ENCODE peak calls at places on chromosomes 12 and 14, in four cellular contexts. G is transverse colon, J is cardiac muscle cell, W is IMR-90. R is an unnamed sample.

GRCh38 chr14:71754422-71755095 is 177.7 kb upstream of the RGS6 start:
- DNase-seq in G (no peak), J (no peak), W (no peak), R (no peak)

GRCh38 chr14:104813286-104813685 is 12.4 kb downstream of the ZBTB42 start:
- DNase-seq in W (no peak), G (no peak), J (no peak), R (no peak)

GRCh38 chr12:24488091-24488596 is 460.8 kb downstream of the BCAT1 start:
- DNase-seq in W (peak; percentile 32), G (no peak), J (no peak), R (no peak)

GRCh38 chr14:20002319-20002718 is 356 bp downstream of the OR4Q2 start:
- DNase-seq in G (no peak), J (no peak), W (no peak), R (no peak)

GRCh38 chr14:99699071-99699760 is 15.1 kb downstream of the CYP46A1 start:
- DNase-seq in G (no peak), J (no peak), W (no peak), R (no peak)

GRCh38 chr14:71716371-71716770 is 215.9 kb upstream of the RGS6 start:
- DNase-seq in G (no peak), W (peak; percentile 87), J (peak; percentile 39), R (no peak)

GRCh38 chr12:94644141-94644575 is 6.2 kb downstream of the TMCC3 start:
- DNase-seq in J (peak; percentile 65), G (peak; percentile 21), W (peak; percentile 24), R (peak; percentile 38)

GRCh38 chr12:51846911-51847829 is 1.3 kb downstream of the FIGNL2 start:
- DNase-seq in J (peak; percentile 20), G (peak; percentile 44), W (no peak), R (no peak)

GRCh38 chr12:10184261-10184843 is 5.5 kb downstream of the TMEM52B start:
- DNase-seq in G (no peak), J (peak; percentile 69), W (peak; percentile 95), R (no peak)

GRCh38 chr14:39275395-39275794 is 41.7 kb downstream of the MIA2 start:
- DNase-seq in J (no peak), G (no peak), W (no peak), R (no peak)

GRCh38 chr12:46401703-46402102 is 29.1 kb upstream of the SLC38A2 start:
- DNase-seq in W (peak; percentile 58), G (peak; percentile 41), J (peak; percentile 77), R (no peak)

GRCh38 chr14:22579218-22579617 is 9.8 kb downstream of the DAD1 start:
- DNase-seq in G (no peak), J (no peak), W (no peak), R (no peak)

GRCh38 chr12:1050059-1050707 is 59.2 kb downstream of the ERC1 start:
- DNase-seq in J (no peak), W (no peak), G (no peak), R (no peak)

GRCh38 chr12:31317471-31318397 is 8.2 kb downstream of the SINHCAF start:
- DNase-seq in J (peak; percentile 42), G (no peak), W (no peak), R (no peak)

GRCh38 chr14:106187176-106187670 is 660.8 kb downstream of the TMEM121 start:
- DNase-seq in J (no peak), W (no peak), G (no peak), R (no peak)

GRCh38 chr14:100838493-100839440 is 12.8 kb downstream of the MEG3 start:
- DNase-seq in J (no peak), G (no peak), W (peak; percentile 52), R (no peak)

GRCh38 chr12:117026921-117027250 is 72.3 kb downstream of the TESC start:
- DNase-seq in J (no peak), G (no peak), W (no peak), R (no peak)
- H3K36me3 ChIP-seq in J (peaks cover 18% of the 10 kb centered on the region), G (peaks cover 4% of the 10 kb centered on the region), W (peaks cover 50% of the 10 kb centered on the region), R (peaks cover 22% of the 10 kb centered on the region)

GRCh38 chr12:6708968-6709394 is 8.4 kb upstream of the PIANP start:
- DNase-seq in G (no peak), J (no peak), W (no peak), R (no peak)
- H3K27me3 ChIP-seq in G (peaks cover 67% of the 10 kb centered on the region), J (no peaks in the 10 kb centered on the region), W (no peaks in the 10 kb centered on the region), R (no peaks in the 10 kb centered on the region)

GRCh38 chr12:58787021-58787760 is 133.1 kb downstream of the LRIG3 start:
- DNase-seq in J (no peak), W (no peak), G (no peak), R (no peak)
- TF ChIP-seq CTCF in J (no peak), W (no peak), G (no peak), R (no peak)

GRCh38 chr12:13161172-13161571 is 35.4 kb upstream of the EMP1 start:
- DNase-seq in G (no peak), W (no peak), J (no peak), R (no peak)
- H3K36me3 ChIP-seq in G (no peaks in the 10 kb centered on the region), W (no peaks in the 10 kb centered on the region), J (no peaks in the 10 kb centered on the region), R (no peaks in the 10 kb centered on the region)

GRCh38 chr12:26119391-26119981 is 5.4 kb downstream of the BHLHE41 start:
- DNase-seq in G (no peak), W (peak; percentile 78), J (peak; percentile 80), R (no peak)
- H3K27me3 ChIP-seq in G (peaks cover 31% of the 10 kb centered on the region), W (peaks cover 3% of the 10 kb centered on the region), J (peaks cover 56% of the 10 kb centered on the region), R (peaks cover 2% of the 10 kb centered on the region)

GRCh38 chr14:92456215-92457017 is 57.2 kb upstream of the RIN3 start:
- DNase-seq in J (peak; percentile 86), W (peak; percentile 70), G (peak; percentile 35), R (no peak)
- TF ChIP-seq CTCF in J (peak; percentile 82), W (peak; percentile 85), G (peak; percentile 59), R (peak; percentile 78)

GRCh38 chr12:69765515-69765914 is 26.9 kb downstream of the RAB3IP start:
- DNase-seq in W (no peak), G (no peak), J (no peak), R (no peak)

DNA sequence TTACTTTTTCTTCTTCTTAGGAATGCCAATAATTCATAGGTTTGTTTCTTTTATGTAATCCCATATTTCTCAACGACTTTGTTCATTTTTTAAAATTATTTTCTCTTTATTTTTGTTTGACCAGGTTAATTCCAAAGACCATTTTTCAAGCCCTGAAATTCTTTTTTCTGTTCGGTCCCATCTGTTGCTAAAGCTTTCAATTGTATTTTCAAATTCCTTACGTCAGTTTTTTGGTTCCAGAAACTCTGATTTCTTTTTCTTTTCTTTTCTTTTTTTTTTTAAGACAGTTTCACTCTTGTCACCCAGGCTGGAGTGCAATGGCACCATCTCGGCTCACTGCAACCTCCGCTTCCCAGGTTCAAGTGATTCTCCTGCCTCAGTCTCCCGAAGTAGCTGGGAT is 27.6 kb downstream of the RAB3IP start:
- DNase-seq in G (no peak), J (no peak), W (no peak), R (no peak)
- H3K36me3 ChIP-seq in G (peaks cover 35% of the 10 kb centered on the region), J (peaks cover 29% of the 10 kb centered on the region), W (no peaks in the 10 kb centered on the region), R (peaks cover 8% of the 10 kb centered on the region)

GRCh38 chr14:60652674-60653387 is 3.6 kb upstream of the SIX1 start:
- DNase-seq in G (no peak), J (no peak), W (peak; percentile 23), R (no peak)

GRCh38 chr14:60653388-60653690 is 4.1 kb upstream of the SIX1 start:
- DNase-seq in J (no peak), W (no peak), G (no peak), R (no peak)

GRCh38 chr14:60653709-60654161 is 4.5 kb upstream of the SIX1 start:
- DNase-seq in G (no peak), J (no peak), W (no peak), R (no peak)

GRCh38 chr14:60651051-60651935 is 2.0 kb upstream of the SIX1 start:
- DNase-seq in W (no peak), G (no peak), J (no peak), R (no peak)

DNA sequence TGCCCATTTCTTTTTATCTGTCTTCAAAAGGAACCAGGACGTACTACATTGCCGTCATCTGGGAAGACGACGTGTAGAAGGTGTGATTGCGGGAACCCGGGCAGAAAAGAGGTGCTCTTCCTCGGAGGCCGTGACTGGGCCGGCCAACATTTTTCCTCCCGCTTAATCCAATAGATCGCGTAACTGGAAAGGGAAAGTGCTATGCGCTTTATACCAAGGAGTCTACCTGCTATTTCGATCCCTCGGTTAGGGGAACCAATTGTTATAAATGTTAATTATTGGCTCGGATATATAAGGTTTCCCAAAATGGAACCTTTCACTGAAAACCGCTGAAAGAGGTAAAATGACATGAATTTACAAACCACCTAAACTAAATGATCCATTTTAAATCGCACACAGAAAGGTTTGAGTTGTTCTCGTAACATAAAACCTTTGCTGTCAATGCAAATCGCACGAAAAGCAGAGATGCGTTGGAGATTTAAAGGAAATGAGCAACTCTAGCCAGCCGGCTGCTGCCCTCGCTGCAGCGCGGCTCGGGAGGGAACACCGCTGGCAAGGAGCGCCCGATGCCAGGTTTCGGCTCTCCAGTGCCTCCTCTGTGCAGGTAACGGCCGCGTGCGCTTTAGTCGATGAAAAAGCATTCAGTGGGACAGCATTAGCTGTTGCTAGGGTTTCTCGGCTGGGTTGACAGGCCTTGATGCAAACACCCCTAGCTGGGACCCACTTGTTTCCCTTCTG is 2.8 kb upstream of the SIX1 start:
- DNase-seq in W (peak; percentile 21), J (no peak), G (no peak), R (no peak)
- H3K27me3 ChIP-seq in W (no peaks in the 10 kb centered on the region), J (peaks cover 100% of the 10 kb centered on the region), G (peaks cover 100% of the 10 kb centered on the region), R (peaks cover 2% of the 10 kb centered on the region)

GRCh38 chr12:19130224-19131019 is 889 bp downstream of the PLEKHA5 start:
- DNase-seq in W (no peak), J (peak; percentile 32), G (peak; percentile 37), R (no peak)

GRCh38 chr12:19129121-19129485 is 430 bp upstream of the PLEKHA5 start:
- DNase-seq in W (peak; percentile 29), G (no peak), J (no peak), R (no peak)

GRCh38 chr12:19131020-19131431 is 1.5 kb downstream of the PLEKHA5 start:
- DNase-seq in W (peak; percentile 60), G (peak; percentile 16), J (peak; percentile 52), R (no peak)

GRCh38 chr12:19127270-19127669 is 2.3 kb upstream of the PLEKHA5 start:
- DNase-seq in G (no peak), J (no peak), W (no peak), R (no peak)

DNA sequence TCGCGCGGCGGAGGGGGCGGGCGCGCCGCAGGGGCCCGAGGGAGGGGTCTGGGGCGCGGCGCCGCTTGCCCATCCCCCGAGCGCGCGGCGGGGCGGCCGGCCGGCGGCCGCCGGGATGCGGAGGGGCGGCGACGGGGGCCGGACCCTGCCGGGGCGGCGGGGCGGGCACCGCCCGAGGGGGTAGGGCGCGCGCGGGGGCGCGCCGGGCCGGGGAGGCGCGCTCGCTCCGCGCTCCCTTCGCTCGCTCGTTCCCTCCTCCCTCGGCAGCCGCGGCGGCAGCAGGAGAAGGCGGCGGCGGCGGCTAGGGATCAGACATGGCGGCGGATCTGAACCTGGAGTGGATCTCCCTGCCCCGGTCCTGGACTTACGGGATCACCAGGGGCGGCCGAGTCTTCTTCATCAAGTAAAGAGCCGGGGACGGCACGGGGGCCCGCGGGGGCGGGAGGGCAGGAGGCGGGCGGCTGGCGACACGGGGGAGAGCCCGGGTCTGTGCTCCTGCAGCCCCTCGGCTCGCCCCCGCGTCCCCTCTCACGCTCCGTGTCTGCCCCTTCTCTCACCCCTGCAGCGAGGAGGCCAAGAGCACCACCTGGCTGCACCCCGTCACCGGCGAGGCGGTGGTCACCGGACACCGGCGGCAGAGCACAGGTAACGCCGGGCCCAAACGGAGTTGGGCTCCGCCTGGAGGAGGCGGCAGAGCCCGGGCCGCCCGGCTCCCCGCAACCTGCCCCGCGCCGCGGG is at the start of gene PLEKHA5:
- DNase-seq in J (peak; percentile 89), W (peak; percentile 64), G (peak; percentile 75), R (peak; percentile 8)
- TF ChIP-seq CTCF in J (no peak), W (peak; percentile 6), G (peak; percentile 18), R (no peak)

R was measured in GM06990.